ENCODE peak calls at places on chromosomes 4 and X, in seven cellular contexts. D is A549, E is astrocyte of the spinal cord, P is MM.1S, B is left lung, Q is PC-3, U is mammary epithelial cell. C is an unnamed sample.

GRCh38 chr4:47839259-47839658 is 1.4 kb upstream of the CORIN start:
- DNase-seq in D (no peak), E (peak; percentile 54), B (no peak), P (peak; percentile 41), Q (no peak), U (peak; percentile 20), C (no peak)

GRCh38 chrX:107704587-107704986 is 71.0 kb downstream of the TSC22D3 start:
- DNase-seq in U (no peak), Q (no peak), P (no peak), B (no peak), E (no peak), D (no peak), C (no peak)

GRCh38 chr4:185599151-185599648 is 63.9 kb upstream of the PDLIM3 start:
- DNase-seq in D (no peak), P (no peak), U (no peak), B (no peak), E (no peak), Q (no peak), C (no peak)

GRCh38 chr4:156420557-156420956 is 466.9 kb upstream of the CTSO start:
- DNase-seq in P (no peak), Q (no peak), U (no peak), E (no peak), B (no peak), D (no peak), C (no peak)

GRCh38 chr4:182145360-182145905 is 97.8 kb upstream of the TENM3 start:
- DNase-seq in E (peak; percentile 18), P (no peak), U (peak; percentile 54), D (no peak), B (no peak), Q (no peak), C (no peak)

GRCh38 chr4:19707876-19708275 is 543.8 kb upstream of the SLIT2 start:
- DNase-seq in B (no peak), E (no peak), Q (no peak), P (no peak), D (no peak), U (no peak), C (no peak)

GRCh38 chrX:45843518-45843917 is 642.8 kb upstream of the DIPK2B start:
- DNase-seq in U (no peak), B (no peak), E (no peak), D (no peak), P (peak; percentile 14), Q (peak; percentile 45), C (no peak)

GRCh38 chrX:53288173-53288572 is 6.8 kb upstream of the IQSEC2 start:
- DNase-seq in Q (no peak), B (no peak), D (no peak), E (peak; percentile 23), P (no peak), U (no peak), C (no peak)

GRCh38 chr4:5751073-5751917 is 40.3 kb downstream of the EVC start:
- DNase-seq in B (peak; percentile 61), D (no peak), P (no peak), Q (no peak), U (no peak), E (peak; percentile 56), C (no peak)

GRCh38 chr4:182297659-182298058 is 54.5 kb downstream of the TENM3 start:
- DNase-seq in U (peak; percentile 41), D (no peak), E (peak; percentile 58), P (no peak), B (no peak), Q (no peak), C (no peak)

GRCh38 chr4:8323947-8324555 is 54.5 kb downstream of the HTRA3 start:
- DNase-seq in E (no peak), P (no peak), D (no peak), U (peak; percentile 72), Q (no peak), B (no peak), C (no peak)

GRCh38 chrX:153388722-153389459 is 12.3 kb downstream of the PNMA6E start:
- DNase-seq in U (no peak), B (no peak), D (no peak), E (no peak), Q (no peak), P (no peak), C (no peak)

GRCh38 chr4:110164251-110164650 is 34.2 kb downstream of the ELOVL6 start:
- DNase-seq in U (no peak), Q (peak; percentile 59), B (no peak), D (no peak), E (peak; percentile 37), P (no peak), C (no peak)

GRCh38 chr4:113294910-113295309 is 245.5 kb downstream of the ANK2 start:
- DNase-seq in U (no peak), Q (no peak), P (no peak), B (no peak), E (no peak), D (no peak), C (no peak)

GRCh38 chr4:59200992-59201391 is 1999.1 kb upstream of the ADGRL3 start:
- DNase-seq in D (no peak), U (no peak), E (no peak), Q (no peak), P (no peak), B (no peak), C (no peak)

GRCh38 chr4:71355045-71355444 is 16.2 kb downstream of the SLC4A4 start:
- DNase-seq in Q (no peak), D (no peak), B (no peak), P (no peak), U (no peak), E (no peak), C (no peak)

GRCh38 chr4:5857199-5857598 is 35.7 kb downstream of the CRMP1 start:
- DNase-seq in Q (no peak), E (no peak), U (no peak), P (no peak), D (no peak), B (no peak), C (no peak)

GRCh38 chrX:85111347-85111746 is 107.7 kb downstream of the APOOL start:
- DNase-seq in P (peak; percentile 46), U (no peak), E (peak; percentile 17), Q (peak; percentile 32), D (no peak), B (no peak), C (no peak)

GRCh38 chr4:77236806-77237205 is 79.8 kb downstream of the CCNG2 start:
- DNase-seq in Q (no peak), E (no peak), D (no peak), P (no peak), B (no peak), U (no peak), C (no peak)

GRCh38 chr4:77235289-77235854 is 78.4 kb downstream of the CCNG2 start:
- DNase-seq in P (peak; percentile 45), E (no peak), B (no peak), D (no peak), U (no peak), Q (no peak), C (no peak)

GRCh38 chr4:77240469-77241066 is 83.6 kb downstream of the CCNG2 start:
- DNase-seq in P (peak; percentile 62), B (no peak), E (peak; percentile 53), U (peak; percentile 28), D (peak; percentile 46), Q (peak; percentile 74), C (peak; percentile 46)
- TF ChIP-seq CTCF in P (peak; percentile 89), B (peak; percentile 72), E (peak; percentile 87), U (peak; percentile 93), D (peak; percentile 62), Q (peak; percentile 85), C (no peak)

DNA sequence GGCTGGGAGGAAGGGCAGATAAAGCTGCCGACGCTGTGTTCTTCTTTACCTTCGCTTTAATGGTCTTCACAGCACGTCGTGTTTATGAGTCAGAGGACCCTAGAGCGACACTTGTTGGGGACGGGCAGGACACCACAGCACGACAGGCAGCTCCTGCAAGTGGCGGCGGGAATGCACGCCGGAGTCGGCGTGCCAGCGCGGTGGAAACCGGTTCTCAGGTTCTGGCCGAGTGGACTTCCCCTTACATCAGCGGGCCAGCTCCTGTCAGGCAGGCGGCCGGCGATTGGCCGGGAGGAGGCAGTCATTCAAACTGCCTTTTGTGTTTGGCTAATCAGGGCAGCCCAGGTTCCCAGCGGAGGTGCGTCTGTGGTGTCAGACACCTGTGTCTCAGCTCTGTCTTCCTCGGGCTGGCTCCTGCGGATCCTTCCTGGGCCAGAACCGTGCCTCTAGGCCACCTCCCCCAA is 150.9 kb downstream of the SHROOM3 start:
- DNase-seq in P (peak; percentile 91), E (peak; percentile 45), Q (peak; percentile 89), B (peak; percentile 93), U (peak; percentile 95), D (peak; percentile 71), C (peak; percentile 17)
- TF ChIP-seq CTCF in P (peak; percentile 26), E (peak; percentile 39), Q (peak; percentile 18), B (no peak), U (no peak), D (no peak), C (no peak)

GRCh38 chr4:52892880-52893279 is 30.8 kb downstream of the RASL11B start:
- DNase-seq in E (no peak), U (no peak), D (no peak), B (no peak), Q (no peak), P (no peak), C (no peak)
- TF ChIP-seq CTCF in E (no peak), U (no peak), D (no peak), B (no peak), Q (no peak), P (no peak), C (no peak)

GRCh38 chr4:22869235-22869634 is 176.5 kb downstream of the GBA3 start:
- DNase-seq in E (no peak), P (no peak), D (no peak), U (no peak), B (no peak), Q (no peak), C (no peak)
- TF ChIP-seq CTCF in E (no peak), P (no peak), D (no peak), U (no peak), B (no peak), Q (peak; percentile 34), C (no peak)